ENCODE peak calls at places on chromosome 16, in five cellular contexts. Y is neuronal stem cell; G is cardiac muscle cell; T is midbrain; K is stimulated activated CD8-positive, alpha-beta memory T cell treated with anti-CD3 and anti-CD28 coated beads, Interleukin-12 subunit alpha, Interleukin-12 subunit beta, amount 100 ng/mL, for 1 hour. X is an unnamed sample.

GRCh38 chr16:27677300-27677699 is 127.4 kb downstream of the KATNIP start:
- DNase-seq in T (no peak), G (no peak), Y (no peak), K (no peak), X (no peak)

GRCh38 chr16:1645914-1646525 is 32.1 kb upstream of the JPT2 start:
- DNase-seq in T (no peak), K (peak; percentile 22), Y (no peak), G (no peak), X (no peak)

GRCh38 chr16:10971560-10971961 is 27.2 kb downstream of the CLEC16A start:
- DNase-seq in K (no peak), Y (peak; percentile 65), T (peak; percentile 76), G (peak; percentile 79), X (peak; percentile 21)

GRCh38 chr16:65117701-65118448 is 4.0 kb downstream of the CDH11 start:
- DNase-seq in G (peak; percentile 82), Y (peak; percentile 63), T (peak; percentile 91), K (peak; percentile 2), X (no peak)

GRCh38 chr16:90008708-90009145 is 10.5 kb downstream of the DBNDD1 start:
- DNase-seq in T (no peak), K (peak; percentile 32), Y (no peak), G (no peak), X (peak; percentile 82)

GRCh38 chr16:21626659-21627277 is 25.6 kb downstream of the IGSF6 start:
- DNase-seq in K (no peak), Y (no peak), T (peak; percentile 12), G (peak; percentile 33), X (no peak)

GRCh38 chr16:53457670-53458069 is 23.4 kb downstream of the RBL2 start:
- DNase-seq in Y (no peak), G (no peak), T (no peak), K (peak; percentile 62), X (peak; percentile 74)

GRCh38 chr16:59527206-59527997 is 793.3 kb upstream of the GOT2 start:
- DNase-seq in T (no peak), K (no peak), G (no peak), Y (no peak), X (no peak)

GRCh38 chr16:79170565-79171242 is 429.8 kb downstream of the MAF start:
- DNase-seq in T (no peak), K (no peak), G (no peak), Y (no peak), X (no peak)

GRCh38 chr16:87778476-87778829 is 12.7 kb upstream of the KLHDC4 start:
- DNase-seq in G (no peak), T (no peak), Y (no peak), K (no peak), X (no peak)

GRCh38 chr16:1082952-1083675 is 10.6 kb downstream of the SSTR5 start:
- DNase-seq in G (no peak), T (no peak), Y (no peak), K (no peak), X (no peak)

GRCh38 chr16:67538666-67539101 is 10.1 kb downstream of the RIPOR1 start:
- DNase-seq in G (no peak), T (no peak), Y (no peak), K (no peak), X (no peak)

GRCh38 chr16:84606081-84606875 is 11.6 kb downstream of the COTL1 start:
- DNase-seq in T (peak; percentile 18), K (no peak), G (no peak), Y (no peak), X (no peak)

GRCh38 chr16:47905771-47906170 is 250.0 kb downstream of the ABCC12 start:
- DNase-seq in Y (no peak), K (no peak), T (no peak), G (no peak), X (no peak)

GRCh38 chr16:20628213-20628612 is 52.0 kb upstream of the ACSM2B start:
- DNase-seq in G (no peak), Y (no peak), K (no peak), T (no peak), X (no peak)

GRCh38 chr16:74667215-74667765 is 613 bp upstream of the RFWD3 start:
- DNase-seq in K (no peak), G (peak; percentile 71), T (peak; percentile 31), Y (peak; percentile 20), X (peak; percentile 12)